ENCODE peak calls at places on chromosomes 1 and 21, in five cellular contexts. One of them, this sample, is unnamed.

GRCh38 chr1:52239708-52240001 is 97.8 kb downstream of the ZFYVE9 start:
- DNase-seq in fibroblast of mammary gland: no peak
- DNase-seq in tibial artery: no peak
- DNase-seq in H1: no peak
- DNase-seq in right atrium auricular region: no peak
- DNase-seq in this sample: no peak

GRCh38 chr1:226131639-226132038 is 54.9 kb downstream of the ACBD3 start:
- DNase-seq in fibroblast of mammary gland: no peak
- DNase-seq in tibial artery: no peak
- DNase-seq in H1: no peak
- DNase-seq in right atrium auricular region: peak
- DNase-seq in this sample: no peak

GRCh38 chr1:96472471-96472870 is 249.1 kb upstream of the PTBP2 start:
- DNase-seq in fibroblast of mammary gland: peak
- DNase-seq in tibial artery: no peak
- DNase-seq in H1: no peak
- DNase-seq in right atrium auricular region: no peak
- DNase-seq in this sample: no peak

GRCh38 chr21:41600961-41601572 is 93.1 kb upstream of the TMPRSS2 start:
- DNase-seq in fibroblast of mammary gland: no peak
- DNase-seq in tibial artery: peak
- DNase-seq in H1: no peak
- DNase-seq in right atrium auricular region: no peak
- DNase-seq in this sample: no peak

GRCh38 chr1:243595527-243596206 is 254.4 kb downstream of the AKT3 start:
- DNase-seq in fibroblast of mammary gland: peak
- DNase-seq in tibial artery: no peak
- DNase-seq in H1: no peak
- DNase-seq in right atrium auricular region: no peak
- DNase-seq in this sample: no peak

GRCh38 chr1:8174807-8175206 is 143.1 kb upstream of the SLC45A1 start:
- DNase-seq in fibroblast of mammary gland: peak
- DNase-seq in tibial artery: no peak
- DNase-seq in H1: no peak
- DNase-seq in right atrium auricular region: no peak
- DNase-seq in this sample: no peak

GRCh38 chr1:243946253-243946652 is 96.2 kb upstream of the AKT3 start:
- DNase-seq in fibroblast of mammary gland: no peak
- DNase-seq in tibial artery: no peak
- DNase-seq in H1: no peak
- DNase-seq in right atrium auricular region: no peak
- DNase-seq in this sample: no peak

GRCh38 chr1:226526801-226527595 is 21.6 kb upstream of the STUM start:
- DNase-seq in fibroblast of mammary gland: peak
- DNase-seq in tibial artery: no peak
- DNase-seq in H1: peak
- DNase-seq in right atrium auricular region: no peak
- DNase-seq in this sample: no peak

GRCh38 chr1:211501671-211502413 is 9.9 kb upstream of the RD3 start:
- DNase-seq in fibroblast of mammary gland: no peak
- DNase-seq in tibial artery: no peak
- DNase-seq in H1: no peak
- DNase-seq in right atrium auricular region: no peak
- DNase-seq in this sample: no peak

GRCh38 chr1:110538082-110538481 is 19.1 kb upstream of the KCNA10 start:
- DNase-seq in fibroblast of mammary gland: no peak
- DNase-seq in tibial artery: no peak
- DNase-seq in H1: no peak
- DNase-seq in right atrium auricular region: no peak
- DNase-seq in this sample: no peak

GRCh38 chr1:47580451-47580980 is 142.7 kb downstream of the FOXD2 start:
- DNase-seq in fibroblast of mammary gland: no peak
- DNase-seq in tibial artery: peak
- DNase-seq in H1: no peak
- DNase-seq in right atrium auricular region: no peak
- DNase-seq in this sample: no peak

GRCh38 chr1:24322636-24323177 is 3.5 kb downstream of the GRHL3 start:
- DNase-seq in fibroblast of mammary gland: peak
- DNase-seq in tibial artery: no peak
- DNase-seq in H1: peak
- DNase-seq in right atrium auricular region: no peak
- DNase-seq in this sample: no peak

GRCh38 chr1:33152685-33153432 is 29.0 kb downstream of the TRIM62 start:
- DNase-seq in fibroblast of mammary gland: peak
- DNase-seq in tibial artery: peak
- DNase-seq in H1: peak
- DNase-seq in right atrium auricular region: peak
- DNase-seq in this sample: peak

GRCh38 chr1:21779613-21780521 is 3.1 kb downstream of the USP48 start:
- DNase-seq in fibroblast of mammary gland: peak
- DNase-seq in tibial artery: no peak
- DNase-seq in H1: no peak
- DNase-seq in right atrium auricular region: no peak
- DNase-seq in this sample: no peak

GRCh38 chr1:19505694-19506457 is 20.5 kb upstream of the CAPZB start:
- DNase-seq in fibroblast of mammary gland: no peak
- DNase-seq in tibial artery: peak
- DNase-seq in H1: no peak
- DNase-seq in right atrium auricular region: peak
- DNase-seq in this sample: no peak

GRCh38 chr1:39434797-39435395 is 56.5 kb upstream of the BMP8A start:
- DNase-seq in fibroblast of mammary gland: no peak
- DNase-seq in tibial artery: no peak
- DNase-seq in H1: no peak
- DNase-seq in right atrium auricular region: no peak
- DNase-seq in this sample: no peak

GRCh38 chr1:10703702-10704101 is 92.7 kb downstream of the CASZ1 start:
- DNase-seq in fibroblast of mammary gland: no peak
- DNase-seq in tibial artery: no peak
- DNase-seq in H1: no peak
- DNase-seq in right atrium auricular region: no peak
- DNase-seq in this sample: no peak

GRCh38 chr1:45325816-45326506 is 734 bp upstream of the HPDL start:
- DNase-seq in fibroblast of mammary gland: no peak
- DNase-seq in tibial artery: no peak
- DNase-seq in H1: no peak
- DNase-seq in right atrium auricular region: no peak
- DNase-seq in this sample: no peak

GRCh38 chr1:198771562-198772153 is 132.8 kb downstream of the PTPRC start:
- DNase-seq in fibroblast of mammary gland: peak
- DNase-seq in tibial artery: no peak
- DNase-seq in H1: no peak
- DNase-seq in right atrium auricular region: no peak
- DNase-seq in this sample: peak

GRCh38 chr1:193185861-193186714 is at the start of gene B3GALT2:
- DNase-seq in fibroblast of mammary gland: peak
- DNase-seq in tibial artery: no peak
- DNase-seq in H1: no peak
- DNase-seq in right atrium auricular region: no peak
- DNase-seq in this sample: no peak

GRCh38 chr1:193187114-193187513 is 701 bp upstream of the B3GALT2 start:
- DNase-seq in fibroblast of mammary gland: no peak
- DNase-seq in tibial artery: no peak
- DNase-seq in H1: no peak
- DNase-seq in right atrium auricular region: no peak
- DNase-seq in this sample: no peak

GRCh38 chr1:193189442-193190095 is 3.2 kb upstream of the B3GALT2 start:
- DNase-seq in fibroblast of mammary gland: no peak
- DNase-seq in tibial artery: no peak
- DNase-seq in H1: no peak
- DNase-seq in right atrium auricular region: no peak
- DNase-seq in this sample: no peak

GRCh38 chr1:193192586-193192985 is 6.2 kb upstream of the B3GALT2 start:
- DNase-seq in fibroblast of mammary gland: no peak
- DNase-seq in tibial artery: no peak
- DNase-seq in H1: no peak
- DNase-seq in right atrium auricular region: no peak
- DNase-seq in this sample: no peak

GRCh38 chr1:193190096-193190744 is 3.8 kb upstream of the B3GALT2 start:
- DNase-seq in fibroblast of mammary gland: peak
- DNase-seq in tibial artery: no peak
- DNase-seq in H1: no peak
- DNase-seq in right atrium auricular region: no peak
- DNase-seq in this sample: no peak
- H3K4me3 ChIP-seq in fibroblast of mammary gland: no peak
- H3K4me3 ChIP-seq in tibial artery: no peak
- H3K4me3 ChIP-seq in H1: no peak
- H3K4me3 ChIP-seq in right atrium auricular region: no peak
- H3K4me3 ChIP-seq in this sample: no peak

GRCh38 chr1:5978452-5978851 is 13.8 kb downstream of the NPHP4 start:
- DNase-seq in fibroblast of mammary gland: no peak
- DNase-seq in tibial artery: no peak
- DNase-seq in H1: no peak
- DNase-seq in right atrium auricular region: no peak
- DNase-seq in this sample: no peak

GRCh38 chr1:5981009-5981380 is 11.2 kb downstream of the NPHP4 start:
- DNase-seq in fibroblast of mammary gland: no peak
- DNase-seq in tibial artery: no peak
- DNase-seq in H1: no peak
- DNase-seq in right atrium auricular region: no peak
- DNase-seq in this sample: no peak

GRCh38 chr1:5977494-5978444 is 14.5 kb downstream of the NPHP4 start:
- DNase-seq in fibroblast of mammary gland: no peak
- DNase-seq in tibial artery: no peak
- DNase-seq in H1: no peak
- DNase-seq in right atrium auricular region: no peak
- DNase-seq in this sample: peak

GRCh38 chr1:5980314-5981008 is 11.8 kb downstream of the NPHP4 start:
- DNase-seq in fibroblast of mammary gland: peak
- DNase-seq in tibial artery: peak
- DNase-seq in H1: peak
- DNase-seq in right atrium auricular region: peak
- DNase-seq in this sample: no peak

GRCh38 chr1:5979536-5980313 is 12.5 kb downstream of the NPHP4 start:
- DNase-seq in fibroblast of mammary gland: no peak
- DNase-seq in tibial artery: no peak
- DNase-seq in H1: no peak
- DNase-seq in right atrium auricular region: no peak
- DNase-seq in this sample: no peak
- H3K4me3 ChIP-seq in fibroblast of mammary gland: no peak
- H3K4me3 ChIP-seq in tibial artery: no peak
- H3K4me3 ChIP-seq in H1: no peak
- H3K4me3 ChIP-seq in right atrium auricular region: no peak
- H3K4me3 ChIP-seq in this sample: no peak

GRCh38 chr1:117363591-117364048 is 3.6 kb upstream of the MAN1A2 start:
- DNase-seq in fibroblast of mammary gland: no peak
- DNase-seq in tibial artery: no peak
- DNase-seq in H1: no peak
- DNase-seq in right atrium auricular region: no peak
- DNase-seq in this sample: no peak
- H3K4me3 ChIP-seq in fibroblast of mammary gland: no peak
- H3K4me3 ChIP-seq in tibial artery: no peak
- H3K4me3 ChIP-seq in H1: no peak
- H3K4me3 ChIP-seq in right atrium auricular region: no peak
- H3K4me3 ChIP-seq in this sample: no peak

GRCh38 chr1:157540160-157540748 is 12.1 kb downstream of the FCRL5 start:
- DNase-seq in fibroblast of mammary gland: no peak
- DNase-seq in tibial artery: no peak
- DNase-seq in H1: no peak
- DNase-seq in right atrium auricular region: no peak
- DNase-seq in this sample: no peak
- H3K4me3 ChIP-seq in fibroblast of mammary gland: no peak
- H3K4me3 ChIP-seq in tibial artery: no peak
- H3K4me3 ChIP-seq in H1: no peak
- H3K4me3 ChIP-seq in right atrium auricular region: no peak
- H3K4me3 ChIP-seq in this sample: no peak